ENCODE peak calls at places on chromosomes 3 and 15, in four cellular contexts. O is GM23338, X is H9, Z is fibroblast of lung. K is an unnamed sample. For H4K20me1 and H3K79me2, the result is how much of the 10 kb centered on the place peaks cover.

GRCh38 chr3:113275876-113276580 is 64.7 kb downstream of the BOC start:
- DNase-seq in X (peak), O (peak), Z (peak), K (peak)

GRCh38 chr3:186722457-186722856 is 5.3 kb downstream of the KNG1 start:
- DNase-seq in X (peak), Z (peak), O (peak), K (peak)

GRCh38 chr3:161443921-161444457 is 52.6 kb upstream of the OTOL1 start:
- DNase-seq in O (no peak), Z (no peak), X (no peak), K (no peak)

GRCh38 chr3:85862893-85863455 is 904.2 kb downstream of the CADM2 start:
- DNase-seq in X (no peak), O (peak), Z (no peak), K (no peak)

GRCh38 chr3:181561605-181562031 is 150.1 kb upstream of the SOX2 start:
- DNase-seq in Z (no peak), O (no peak), X (no peak), K (no peak)

GRCh38 chr3:58173670-58174472 is 36.9 kb downstream of the DNASE1L3 start:
- DNase-seq in X (peak), Z (no peak), O (peak), K (no peak)

GRCh38 chr15:81092559-81092902 is 41.5 kb upstream of the CFAP161 start:
- DNase-seq in Z (no peak), X (no peak), O (no peak), K (no peak)

GRCh38 chr3:125585595-125586223 is 9.6 kb downstream of the OSBPL11 start:
- DNase-seq in O (peak), X (peak), Z (peak), K (peak)

GRCh38 chr3:124748560-124749198 is 18.4 kb downstream of the UMPS start:
- DNase-seq in X (no peak), Z (no peak), O (no peak), K (no peak)

GRCh38 chr15:90213123-90213817 is 12.1 kb downstream of the SEMA4B start:
- DNase-seq in O (no peak), X (no peak), Z (no peak), K (no peak)

GRCh38 chr3:141230293-141230692 is 1.3 kb upstream of the PXYLP1 start:
- DNase-seq in X (no peak), Z (no peak), O (no peak), K (no peak)

GRCh38 chr3:20080956-20081554 is 40.8 kb downstream of the KAT2B start:
- DNase-seq in X (no peak), Z (no peak), O (no peak), K (no peak)

GRCh38 chr3:71493372-71493771 is 90.2 kb downstream of the FOXP1 start:
- DNase-seq in O (no peak), X (no peak), Z (no peak), K (no peak)

GRCh38 chr3:77605308-77605707 is 565.4 kb downstream of the ROBO2 start:
- DNase-seq in X (no peak), Z (no peak), O (no peak), K (no peak)

GRCh38 chr3:19934098-19934566 is at the start of gene EFHB:
- DNase-seq in O (peak), Z (peak), X (peak), K (peak)

GRCh38 chr15:83694030-83694429 is 40.1 kb downstream of the ADAMTSL3 start:
- DNase-seq in O (peak), Z (peak), X (peak), K (no peak)

GRCh38 chr3:153595186-153595815 is 433.3 kb downstream of the RAP2B start:
- DNase-seq in X (no peak), Z (peak), O (peak), K (peak)

GRCh38 chr15:88982304-88982945 is 69.2 kb upstream of the MFGE8 start:
- DNase-seq in X (no peak), Z (peak), O (no peak), K (peak)

GRCh38 chr3:194276768-194277546 is 74.2 kb downstream of the CPN2 start:
- DNase-seq in O (no peak), X (peak), Z (peak), K (peak)

GRCh38 chr3:2851356-2851755 is 258.8 kb downstream of the IL5RA start:
- DNase-seq in O (no peak), Z (no peak), X (no peak), K (no peak)

GRCh38 chr3:123571973-123572365 is 12.9 kb downstream of the HACD2 start:
- DNase-seq in O (no peak), X (no peak), Z (no peak), K (no peak)

GRCh38 chr3:143538577-143538981 is 309.7 kb downstream of the SLC9A9 start:
- DNase-seq in X (no peak), Z (peak), O (no peak), K (peak)

GRCh38 chr3:67291287-67292252 is 293.5 kb downstream of the KBTBD8 start:
- DNase-seq in O (no peak), Z (no peak), X (no peak), K (no peak)

GRCh38 chr3:13294442-13295351 is 125.4 kb downstream of the NUP210 start:
- DNase-seq in X (no peak), O (no peak), Z (no peak), K (no peak)

GRCh38 chr3:61685755-61686154 is 124.4 kb downstream of the PTPRG start:
- DNase-seq in O (no peak), Z (no peak), X (no peak), K (no peak)

GRCh38 chr3:61687663-61688306 is 126.4 kb downstream of the PTPRG start:
- DNase-seq in Z (no peak), O (no peak), X (no peak), K (no peak)

GRCh38 chr3:61684386-61684785 is 123.0 kb downstream of the PTPRG start:
- DNase-seq in Z (no peak), O (no peak), X (no peak), K (no peak)

GRCh38 chr3:61687206-61687605 is 125.8 kb downstream of the PTPRG start:
- DNase-seq in Z (no peak), X (no peak), O (no peak), K (no peak)

GRCh38 chr3:61686228-61686648 is 124.9 kb downstream of the PTPRG start:
- DNase-seq in X (no peak), Z (no peak), O (no peak), K (no peak)
- H4K20me1 ChIP-seq in X (under half), Z (under half), O (under half), K (under half)

GRCh38 chr15:25798207-25798931 is 64.8 kb downstream of the ATP10A start:
- DNase-seq in X (peak), Z (no peak), O (no peak), K (peak)

GRCh38 chr15:25795712-25796111 is 67.4 kb downstream of the ATP10A start:
- DNase-seq in O (no peak), X (peak), Z (no peak), K (no peak)

GRCh38 chr15:25796395-25796794 is 66.7 kb downstream of the ATP10A start:
- DNase-seq in O (no peak), Z (no peak), X (peak), K (no peak)

GRCh38 chr15:25797511-25798206 is 65.5 kb downstream of the ATP10A start:
- DNase-seq in O (no peak), Z (no peak), X (no peak), K (peak)

GRCh38 chr15:25797035-25797434 is 66.1 kb downstream of the ATP10A start:
- DNase-seq in O (no peak), X (no peak), Z (no peak), K (no peak)
- H3K79me2 ChIP-seq in O (under half), X (under half), Z (under half), K (half or more)

DNA sequence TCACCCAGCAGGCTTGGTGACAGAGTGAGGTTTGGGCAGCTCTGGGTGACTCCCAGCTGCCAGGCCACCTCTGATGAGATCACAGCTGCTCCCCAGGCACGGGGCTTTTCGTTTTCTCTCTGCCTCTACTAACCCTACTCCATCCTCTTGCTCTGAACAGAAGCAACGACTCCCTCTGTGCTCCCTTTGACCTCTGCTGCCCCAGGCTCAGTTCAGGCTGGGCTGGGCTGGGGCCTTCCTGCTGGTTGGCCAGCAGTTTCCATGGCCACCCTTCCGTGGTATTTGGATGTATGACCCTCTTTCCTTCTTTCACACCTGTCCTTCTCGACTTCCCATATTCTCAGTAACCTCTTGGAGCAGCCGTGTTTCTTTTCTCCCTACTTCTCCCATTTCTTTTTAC is 8.6 kb downstream of the RGMA start:
- DNase-seq in X (no peak), O (no peak), Z (no peak), K (no peak)
- H4K20me1 ChIP-seq in X (under half), O (under half), Z (under half), K (under half)

DNA sequence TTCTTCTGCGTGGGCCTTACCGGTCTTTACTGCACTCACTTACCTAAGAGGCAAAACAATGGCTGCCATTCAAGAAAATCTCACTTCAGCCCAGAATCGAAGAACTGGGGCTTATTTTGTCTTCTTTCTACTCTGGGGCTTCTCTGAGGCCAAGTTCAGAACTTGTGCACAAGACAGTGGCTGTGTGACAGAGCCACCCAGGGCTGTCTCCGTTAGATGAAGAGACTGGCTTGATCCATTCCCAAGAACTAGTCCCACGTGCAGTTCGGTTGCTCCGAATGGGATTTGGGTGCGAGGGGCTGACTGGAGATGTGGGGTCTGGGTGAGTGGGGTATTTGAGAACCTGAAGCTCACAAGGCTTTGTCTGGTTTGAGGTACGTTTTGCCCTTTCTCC is 795 bp upstream of the TCF12 start:
- DNase-seq in X (no peak), O (no peak), Z (no peak), K (peak)
- H3K79me2 ChIP-seq in X (under half), O (under half), Z (under half), K (half or more)

GRCh38 chr3:150556792-150557191 is 10.2 kb downstream of the EIF2A start:
- DNase-seq in Z (no peak), O (no peak), X (no peak), K (no peak)
- H4K20me1 ChIP-seq in Z (under half), O (under half), X (under half), K (under half)